ENCODE peak calls at places on chromosome 5, in seven cellular contexts. H is heart left ventricle; X is central memory CD4-positive, alpha-beta T cell; W is HFFc6; F is activated gamma-delta T cell treated with Interleukin-2 at 50 U/mL for 16 hours; M is A172; N is Calu3. V is an unnamed sample.

GRCh38 chr5:170345971-170346370 is 43.2 kb downstream of the KCNMB1 start:
- DNase-seq in N (no peak), X (no peak), H (no peak), F (no peak), M (no peak), W (no peak), V (no peak)

GRCh38 chr5:116738270-116738947 is 163.8 kb upstream of the SEMA6A start:
- DNase-seq in N (no peak), W (no peak), X (no peak), H (no peak), M (no peak), F (no peak), V (peak; percentile 27)

GRCh38 chr5:60929024-60929423 is 15.8 kb downstream of the ERCC8 start:
- DNase-seq in M (no peak), F (no peak), N (no peak), X (no peak), H (no peak), W (no peak), V (no peak)

GRCh38 chr5:112434650-112435049 is 15.6 kb upstream of the EPB41L4A start:
- DNase-seq in W (no peak), H (no peak), N (no peak), F (no peak), M (no peak), X (no peak), V (no peak)

GRCh38 chr5:179150011-179150410 is 89.8 kb downstream of the ZNF354C start:
- DNase-seq in N (no peak), W (no peak), X (no peak), F (no peak), M (no peak), H (no peak), V (no peak)

GRCh38 chr5:86143837-86144236 is 473.9 kb upstream of the COX7C start:
- DNase-seq in F (no peak), N (no peak), W (no peak), H (no peak), M (no peak), X (no peak), V (no peak)

GRCh38 chr5:78549043-78549442 is 99.5 kb downstream of the LHFPL2 start:
- DNase-seq in W (no peak), H (no peak), X (no peak), F (no peak), N (no peak), M (no peak), V (no peak)

GRCh38 chr5:42595597-42595996 is 161.0 kb upstream of the CCDC152 start:
- DNase-seq in H (no peak), M (no peak), F (no peak), N (no peak), W (no peak), X (no peak), V (no peak)

GRCh38 chr5:110544603-110545002 is 181.9 kb downstream of the TMEM232 start:
- DNase-seq in H (no peak), F (no peak), X (no peak), M (no peak), N (no peak), W (no peak), V (no peak)

GRCh38 chr5:135073771-135074345 is 39.8 kb upstream of the PITX1 start:
- DNase-seq in W (peak; percentile 8), F (no peak), N (no peak), H (no peak), M (peak; percentile 72), X (no peak), V (no peak)

GRCh38 chr5:2277886-2278285 is 395.2 kb upstream of the IRX4 start:
- DNase-seq in W (no peak), M (no peak), F (no peak), X (no peak), N (no peak), H (no peak), V (no peak)

V was measured in uterus.